ENCODE peak calls at places on chromosomes 7 and 10, in four cellular contexts. G is suprapubic skin, D is spleen, U is Peyer's patch. L is an unnamed sample.

GRCh38 chr10:29078919-29079318 is 210.0 kb upstream of the LYZL1 start:
- DNase-seq in G (no peak), D (no peak), U (no peak), L (no peak)

GRCh38 chr10:80170641-80171040 is 34.7 kb downstream of the ANXA11 start:
- DNase-seq in G (no peak), D (peak), U (peak), L (no peak)

GRCh38 chr10:8049151-8049873 is 5.2 kb upstream of the GATA3 start:
- DNase-seq in G (no peak), D (no peak), U (no peak), L (no peak)

GRCh38 chr10:89129850-89130396 is 77.2 kb downstream of the CH25H start:
- DNase-seq in G (no peak), D (no peak), U (no peak), L (no peak)

GRCh38 chr7:46522354-46522906 is 601.4 kb upstream of the IGFBP3 start:
- DNase-seq in G (no peak), D (no peak), U (no peak), L (no peak)

GRCh38 chr10:13945760-13946460 is 359.1 kb downstream of the PRPF18 start:
- DNase-seq in G (no peak), D (no peak), U (no peak), L (no peak)

GRCh38 chr7:124084024-124084423 is 51.2 kb upstream of the TMEM229A start:
- DNase-seq in G (no peak), D (no peak), U (no peak), L (no peak)

GRCh38 chr7:56115852-56116538 is at the start of gene NUPR2:
- DNase-seq in G (peak), D (no peak), U (no peak), L (no peak)

GRCh38 chr7:129315916-129316315 is 91.1 kb downstream of the AHCYL2 start:
- DNase-seq in G (no peak), D (no peak), U (no peak), L (no peak)

GRCh38 chr10:92695679-92696605 is 6.2 kb downstream of the HHEX start:
- DNase-seq in G (no peak), D (peak), U (no peak), L (no peak)

GRCh38 chr7:28165221-28165807 is 15.3 kb downstream of the JAZF1 start:
- DNase-seq in G (no peak), D (no peak), U (no peak), L (no peak)

GRCh38 chr10:110075726-110076125 is 67.9 kb downstream of the ADD3 start:
- DNase-seq in G (no peak), D (no peak), U (no peak), L (no peak)

GRCh38 chr7:25009271-25009670 is 29.3 kb upstream of the OSBPL3 start:
- DNase-seq in G (no peak), D (no peak), U (no peak), L (no peak)

GRCh38 chr7:50869108-50869716 is 86.5 kb upstream of the GRB10 start:
- DNase-seq in G (no peak), D (no peak), U (no peak), L (no peak)

GRCh38 chr10:3533296-3533695 is 251.7 kb downstream of the KLF6 start:
- DNase-seq in G (no peak), D (no peak), U (no peak), L (no peak)

GRCh38 chr10:69504576-69505250 is 53.4 kb downstream of the TSPAN15 start:
- DNase-seq in G (no peak), D (peak), U (no peak), L (no peak)

GRCh38 chr7:157973971-157974677 is 613.5 kb downstream of the PTPRN2 start:
- DNase-seq in G (no peak), D (peak), U (no peak), L (no peak)

GRCh38 chr7:124780608-124781007 is 15.0 kb upstream of the GPR37 start:
- DNase-seq in G (no peak), D (no peak), U (no peak), L (no peak)

GRCh38 chr7:96121752-96122151 is 200.1 kb downstream of the SLC25A13 start:
- DNase-seq in G (no peak), D (no peak), U (no peak), L (no peak)

GRCh38 chr7:28983396-28984190 is 25.5 kb upstream of the TRIL start:
- DNase-seq in G (no peak), D (no peak), U (no peak), L (no peak)

GRCh38 chr7:76069238-76069638 is 21.3 kb downstream of the MDH2 start:
- DNase-seq in G (no peak), D (no peak), U (no peak), L (no peak)

GRCh38 chr10:59967079-59967478 is 60.7 kb upstream of the CCDC6 start:
- DNase-seq in G (no peak), D (no peak), U (no peak), L (no peak)
- TF ChIP-seq CTCF in G (no peak), D (no peak), U (no peak), L (no peak)

GRCh38 chr10:132669208-132669861 is 116.6 kb downstream of the NKX6-2 start:
- DNase-seq in G (peak), D (peak), U (peak), L (no peak)

GRCh38 chr10:132665946-132666732 is 119.8 kb downstream of the NKX6-2 start:
- DNase-seq in G (no peak), D (peak), U (no peak), L (no peak)

GRCh38 chr10:132666733-132667612 is 119.0 kb downstream of the NKX6-2 start:
- DNase-seq in G (no peak), D (peak), U (no peak), L (no peak)

GRCh38 chr10:132670546-132670945 is 115.4 kb downstream of the NKX6-2 start:
- DNase-seq in G (peak), D (no peak), U (peak), L (no peak)

GRCh38 chr10:132667613-132668394 is 118.1 kb downstream of the NKX6-2 start:
- DNase-seq in G (no peak), D (peak), U (peak), L (no peak)
- H3K4me3 ChIP-seq in G (no peak), D (no peak), U (no peak), L (no peak)

GRCh38 chr10:75020168-75020567 is 91.3 kb upstream of the SAMD8 start:
- DNase-seq in G (no peak), D (no peak), U (no peak), L (no peak)

GRCh38 chr10:75018233-75018632 is 93.2 kb upstream of the SAMD8 start:
- DNase-seq in G (no peak), D (no peak), U (no peak), L (no peak)

GRCh38 chr10:75021851-75022250 is 89.6 kb upstream of the SAMD8 start:
- DNase-seq in G (no peak), D (no peak), U (no peak), L (no peak)

GRCh38 chr10:75018873-75019272 is 92.6 kb upstream of the SAMD8 start:
- DNase-seq in G (no peak), D (no peak), U (no peak), L (no peak)

DNA sequence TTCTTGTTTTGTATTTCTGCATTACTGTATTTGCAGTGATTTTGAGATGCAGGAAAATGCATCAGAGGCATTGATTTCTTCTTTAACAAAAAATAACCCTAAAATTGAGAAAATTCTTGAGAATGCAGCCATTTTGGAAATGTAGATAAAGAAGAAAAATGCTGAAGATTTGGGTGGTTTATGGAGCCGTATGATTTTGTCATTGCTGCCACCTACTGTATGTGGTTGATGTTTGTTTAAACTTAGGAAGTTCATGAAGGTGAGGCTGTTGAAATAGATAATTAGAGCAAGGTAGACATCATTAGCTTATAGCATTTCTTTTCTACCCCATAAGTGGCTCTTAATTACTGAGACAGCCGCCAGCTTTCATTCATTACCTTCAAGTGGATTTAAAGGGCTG is 92.1 kb upstream of the SAMD8 start:
- DNase-seq in G (no peak), D (no peak), U (no peak), L (no peak)
- TF ChIP-seq CTCF in G (no peak), D (no peak), U (no peak), L (peak)

DNA sequence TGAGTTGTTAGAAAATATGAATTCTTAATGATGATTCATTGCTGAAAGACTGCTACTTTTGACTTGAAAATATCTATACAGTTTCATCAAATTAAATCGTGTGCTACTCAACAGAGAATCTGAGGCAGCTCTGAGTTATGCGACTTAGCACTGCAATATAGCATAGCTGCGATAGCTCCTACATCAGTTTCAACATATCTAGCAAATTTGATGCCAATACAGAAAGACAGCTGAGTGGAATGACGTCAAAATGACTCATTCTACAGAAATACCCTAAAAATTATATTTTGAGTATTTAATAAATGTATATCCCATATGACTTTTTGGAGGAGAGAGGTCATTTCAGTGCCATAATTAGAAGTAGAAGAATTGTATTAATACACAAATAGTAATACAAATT is 1.1 kb upstream of the TARP start:
- DNase-seq in G (no peak), D (no peak), U (no peak), L (no peak)
- H3K4me3 ChIP-seq in G (no peak), D (no peak), U (no peak), L (no peak)

DNA sequence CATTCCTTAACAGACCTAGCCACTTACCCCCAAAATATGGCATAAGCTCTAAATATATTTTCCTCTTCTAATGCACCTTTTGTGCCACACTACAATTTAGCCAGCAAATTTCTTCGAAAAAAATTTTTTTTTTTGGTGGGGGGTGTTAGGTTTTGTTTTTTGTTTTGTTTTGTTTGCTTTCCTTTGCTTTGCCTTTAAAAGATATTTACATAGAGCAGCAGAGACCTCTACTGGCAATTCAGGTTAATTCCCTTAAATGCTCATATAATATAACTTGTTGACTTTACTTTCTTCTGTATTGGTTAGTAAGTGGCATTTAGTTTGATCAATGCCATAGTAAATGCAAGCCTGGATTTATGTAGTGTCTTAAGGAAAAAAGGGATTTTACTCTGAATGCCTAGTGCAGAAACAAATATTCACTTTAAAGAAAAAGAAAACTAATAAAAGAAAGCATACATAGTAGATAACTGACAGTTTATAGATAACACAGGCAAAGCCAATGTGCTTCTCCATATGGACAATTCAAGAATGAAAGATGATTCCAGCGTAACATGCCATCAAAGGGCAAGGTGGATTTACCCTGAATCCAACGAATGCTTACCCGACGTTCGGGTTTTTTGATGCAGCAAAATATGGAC is 1250.6 kb downstream of the GATA3 start:
- DNase-seq in G (no peak), D (no peak), U (no peak), L (no peak)
- TF ChIP-seq CTCF in G (no peak), D (no peak), U (no peak), L (peak)

DNA sequence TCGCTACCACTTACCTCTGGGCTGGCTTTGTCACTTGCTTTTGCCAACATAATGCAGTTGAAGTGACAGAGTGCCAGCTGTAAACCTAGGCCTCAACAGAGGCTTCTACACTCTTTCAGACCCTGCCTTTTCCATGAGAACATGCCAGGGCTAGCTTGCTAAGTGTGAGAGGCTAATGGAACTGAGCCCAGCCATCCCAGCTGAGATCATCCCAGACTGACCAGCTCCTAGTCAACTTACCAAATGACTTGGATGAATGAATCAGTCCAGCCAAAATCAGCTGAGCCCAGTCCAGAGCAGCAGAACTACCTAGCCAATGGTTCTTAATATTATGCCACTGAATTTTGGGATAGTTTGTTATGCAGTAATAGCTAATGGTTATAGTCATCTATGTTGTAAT is 34.7 kb upstream of the MKLN1 start:
- DNase-seq in G (no peak), D (no peak), U (no peak), L (no peak)
- H3K4me3 ChIP-seq in G (no peak), D (no peak), U (no peak), L (no peak)

GRCh38 chr7:98242934-98243333 is 9.1 kb downstream of the TECPR1 start:
- DNase-seq in G (no peak), D (no peak), U (no peak), L (no peak)

GRCh38 chr7:98240961-98241673 is 10.9 kb downstream of the TECPR1 start:
- DNase-seq in G (no peak), D (no peak), U (peak), L (no peak)

GRCh38 chr7:98242342-98242741 is 9.7 kb downstream of the TECPR1 start:
- DNase-seq in G (no peak), D (no peak), U (no peak), L (no peak)

GRCh38 chr7:98238976-98239375 is 13.1 kb downstream of the TECPR1 start:
- DNase-seq in G (no peak), D (no peak), U (no peak), L (no peak)

GRCh38 chr7:98241674-98242241 is 10.3 kb downstream of the TECPR1 start:
- DNase-seq in G (no peak), D (no peak), U (no peak), L (no peak)
- TF ChIP-seq CTCF in G (no peak), D (peak), U (no peak), L (no peak)

GRCh38 chr10:119451305-119451896 is 91.1 kb downstream of the RGS10 start:
- DNase-seq in G (no peak), D (no peak), U (no peak), L (no peak)

GRCh38 chr10:119449760-119450461 is 92.6 kb downstream of the RGS10 start:
- DNase-seq in G (no peak), D (no peak), U (no peak), L (no peak)

GRCh38 chr10:119449210-119449584 is 93.3 kb downstream of the RGS10 start:
- DNase-seq in G (no peak), D (no peak), U (no peak), L (no peak)

GRCh38 chr10:119452396-119452795 is 90.1 kb downstream of the RGS10 start:
- DNase-seq in G (no peak), D (no peak), U (no peak), L (no peak)

DNA sequence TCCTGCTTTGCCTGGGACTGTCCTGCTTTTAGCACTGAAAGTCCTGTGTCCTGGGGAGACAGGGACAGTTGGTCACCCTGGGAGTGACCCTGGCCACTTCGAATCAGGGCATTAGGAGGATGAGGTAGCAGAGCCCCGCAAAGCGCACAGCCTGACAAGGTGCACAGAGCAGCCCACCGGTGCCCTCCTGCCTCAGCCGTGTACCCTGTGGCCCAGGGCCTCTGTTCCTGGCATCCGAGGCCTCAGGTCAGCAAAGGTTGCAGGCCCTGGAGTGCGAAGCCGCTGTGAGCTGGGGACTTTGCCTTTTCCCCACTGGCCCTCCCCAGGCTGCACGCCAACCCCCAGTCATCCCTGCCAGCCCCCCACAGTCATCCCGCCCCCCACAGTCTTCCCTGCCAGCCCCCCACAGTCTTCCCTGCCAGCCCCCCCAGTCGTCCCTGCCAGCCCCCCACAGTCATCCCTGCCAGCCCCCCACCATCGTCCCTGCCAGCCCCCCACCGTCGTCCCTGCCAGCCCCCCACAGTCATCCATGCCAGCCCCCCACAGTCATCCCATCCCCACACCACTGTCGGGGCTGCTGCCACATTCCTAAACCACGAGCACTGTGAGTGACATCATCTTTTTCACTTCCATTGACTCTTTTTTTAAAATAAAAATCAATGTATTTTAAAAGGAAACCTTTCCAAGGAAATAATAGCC is 91.8 kb downstream of the RGS10 start:
- DNase-seq in G (no peak), D (no peak), U (no peak), L (no peak)
- H3K4me3 ChIP-seq in G (no peak), D (no peak), U (no peak), L (no peak)

GRCh38 chr10:132535065-132535651 is 2.4 kb upstream of the INPP5A start:
- DNase-seq in G (peak), D (peak), U (peak), L (no peak)

GRCh38 chr10:132538031-132538789 is 623 bp downstream of the INPP5A start:
- DNase-seq in G (peak), D (peak), U (peak), L (no peak)

GRCh38 chr10:132536964-132537712 is 449 bp upstream of the INPP5A start:
- DNase-seq in G (peak), D (peak), U (peak), L (peak)

GRCh38 chr10:132537713-132538020 is at the start of gene INPP5A:
- DNase-seq in G (no peak), D (no peak), U (no peak), L (no peak)

DNA sequence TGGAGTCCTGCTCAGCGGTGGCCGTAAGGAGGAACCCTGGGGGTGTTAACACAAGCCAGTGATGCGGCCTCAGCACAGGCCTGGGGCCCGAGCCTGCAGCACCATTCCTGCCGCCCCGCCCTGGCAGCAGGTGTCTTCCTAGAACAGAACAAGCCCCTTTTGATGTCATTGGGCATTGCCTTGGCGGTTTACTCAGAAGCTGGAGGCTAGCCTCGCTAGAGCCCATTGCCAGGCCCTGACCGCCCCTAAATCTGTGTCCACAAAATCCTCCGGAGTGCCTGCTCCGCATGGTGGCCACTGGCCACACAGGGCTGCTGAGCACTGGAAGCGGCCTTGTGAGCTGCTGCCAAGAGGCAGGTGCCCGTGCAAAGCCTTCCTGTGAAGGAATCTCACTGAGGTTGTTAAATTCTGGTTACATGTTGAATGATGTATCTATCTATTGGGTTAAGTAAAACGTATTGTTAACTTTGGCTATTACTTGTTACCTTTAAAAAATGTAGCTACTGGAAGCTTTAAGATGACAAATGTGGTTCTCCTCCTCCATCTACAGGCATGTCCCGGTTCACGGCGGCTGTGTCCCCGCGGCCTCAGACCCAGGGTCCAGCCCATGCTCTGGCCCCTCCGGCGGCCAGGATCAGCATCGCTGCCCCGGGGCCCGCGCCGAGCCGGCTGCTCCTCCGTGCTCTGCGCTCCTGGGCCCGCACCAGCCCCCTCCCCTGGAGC is 1.2 kb upstream of the INPP5A start:
- DNase-seq in G (peak), D (peak), U (peak), L (no peak)
- TF ChIP-seq CTCF in G (no peak), D (no peak), U (no peak), L (no peak)

L was measured in GM12864.